ENCODE peak calls at places on chromosomes 6 and 20, in six cellular contexts. One of them, this sample, is unnamed.
A peak's percentile ranks its signal among the peaks of the same experiment; 100 is the strongest.

GRCh38 chr20:16007978-16008377 is 565.3 kb downstream of the KIF16B start:
- DNase-seq in amygdala: no peak
- DNase-seq in head of caudate nucleus: no peak
- DNase-seq in foreskin fibroblast: no peak
- DNase-seq in NB4: peak; percentile 26
- DNase-seq in stromal cell of bone marrow: no peak
- DNase-seq in this sample: no peak

GRCh38 chr6:138012682-138013081 is 94.5 kb downstream of the PERP start:
- DNase-seq in amygdala: no peak
- DNase-seq in head of caudate nucleus: no peak
- DNase-seq in foreskin fibroblast: no peak
- DNase-seq in NB4: no peak
- DNase-seq in stromal cell of bone marrow: no peak
- DNase-seq in this sample: no peak

GRCh38 chr6:11123978-11124377 is 12.5 kb upstream of the ERVFRD-1 start:
- DNase-seq in amygdala: no peak
- DNase-seq in head of caudate nucleus: no peak
- DNase-seq in foreskin fibroblast: no peak
- DNase-seq in NB4: no peak
- DNase-seq in stromal cell of bone marrow: no peak
- DNase-seq in this sample: no peak

GRCh38 chr6:37074053-37074827 is 68.8 kb downstream of the FGD2 start:
- DNase-seq in amygdala: no peak
- DNase-seq in head of caudate nucleus: no peak
- DNase-seq in foreskin fibroblast: no peak
- DNase-seq in NB4: no peak
- DNase-seq in stromal cell of bone marrow: peak; percentile 81
- DNase-seq in this sample: no peak

GRCh38 chr6:118896339-118897136 is 2.6 kb downstream of the ASF1A start:
- DNase-seq in amygdala: no peak
- DNase-seq in head of caudate nucleus: no peak
- DNase-seq in foreskin fibroblast: peak; percentile 17
- DNase-seq in NB4: peak; percentile 78
- DNase-seq in stromal cell of bone marrow: peak; percentile 13
- DNase-seq in this sample: peak; percentile 21

GRCh38 chr6:140921366-140922226 is 1211.1 kb upstream of the GJE1 start:
- DNase-seq in amygdala: no peak
- DNase-seq in head of caudate nucleus: no peak
- DNase-seq in foreskin fibroblast: peak; percentile 74
- DNase-seq in NB4: peak; percentile 75
- DNase-seq in stromal cell of bone marrow: peak; percentile 66
- DNase-seq in this sample: peak; percentile 36

GRCh38 chr6:31125586-31126363 is 5.5 kb upstream of the CDSN start:
- DNase-seq in amygdala: no peak
- DNase-seq in head of caudate nucleus: no peak
- DNase-seq in foreskin fibroblast: peak; percentile 49
- DNase-seq in NB4: peak; percentile 23
- DNase-seq in stromal cell of bone marrow: no peak
- DNase-seq in this sample: peak; percentile 60

GRCh38 chr20:33648396-33649004 is 13.6 kb upstream of the C20orf144 start:
- DNase-seq in amygdala: no peak
- DNase-seq in head of caudate nucleus: no peak
- DNase-seq in foreskin fibroblast: no peak
- DNase-seq in NB4: no peak
- DNase-seq in stromal cell of bone marrow: no peak
- DNase-seq in this sample: peak; percentile 39

GRCh38 chr6:46376562-46376969 is 114.7 kb downstream of the RCAN2 start:
- DNase-seq in amygdala: no peak
- DNase-seq in head of caudate nucleus: no peak
- DNase-seq in foreskin fibroblast: no peak
- DNase-seq in NB4: peak; percentile 71
- DNase-seq in stromal cell of bone marrow: no peak
- DNase-seq in this sample: no peak

GRCh38 chr6:168525926-168526630 is 85.1 kb downstream of the SMOC2 start:
- DNase-seq in amygdala: no peak
- DNase-seq in head of caudate nucleus: no peak
- DNase-seq in foreskin fibroblast: no peak
- DNase-seq in NB4: no peak
- DNase-seq in stromal cell of bone marrow: no peak
- DNase-seq in this sample: no peak

GRCh38 chr6:148523551-148523950 is 180.9 kb downstream of the SASH1 start:
- DNase-seq in amygdala: no peak
- DNase-seq in head of caudate nucleus: no peak
- DNase-seq in foreskin fibroblast: no peak
- DNase-seq in NB4: no peak
- DNase-seq in stromal cell of bone marrow: no peak
- DNase-seq in this sample: no peak

GRCh38 chr6:16591681-16592549 is 169.3 kb downstream of the ATXN1 start:
- DNase-seq in amygdala: peak; percentile 4
- DNase-seq in head of caudate nucleus: peak; percentile 22
- DNase-seq in foreskin fibroblast: no peak
- DNase-seq in NB4: peak; percentile 21
- DNase-seq in stromal cell of bone marrow: no peak
- DNase-seq in this sample: no peak

GRCh38 chr20:2301164-2301622 is 5.4 kb downstream of the TGM3 start:
- DNase-seq in amygdala: no peak
- DNase-seq in head of caudate nucleus: peak; percentile 34
- DNase-seq in foreskin fibroblast: peak; percentile 22
- DNase-seq in NB4: peak; percentile 99
- DNase-seq in stromal cell of bone marrow: no peak
- DNase-seq in this sample: no peak

GRCh38 chr20:61185841-61186601 is 66.0 kb upstream of the CDH4 start:
- DNase-seq in amygdala: no peak
- DNase-seq in head of caudate nucleus: no peak
- DNase-seq in foreskin fibroblast: peak; percentile 94
- DNase-seq in NB4: peak; percentile 5
- DNase-seq in stromal cell of bone marrow: peak; percentile 17
- DNase-seq in this sample: peak; percentile 85

GRCh38 chr6:116210750-116211425 is 43.0 kb downstream of the TSPYL4 start:
- DNase-seq in amygdala: no peak
- DNase-seq in head of caudate nucleus: no peak
- DNase-seq in foreskin fibroblast: peak; percentile 58
- DNase-seq in NB4: no peak
- DNase-seq in stromal cell of bone marrow: no peak
- DNase-seq in this sample: peak; percentile 13

GRCh38 chr6:106476326-106477105 is 116.0 kb downstream of the CRYBG1 start:
- DNase-seq in amygdala: no peak
- DNase-seq in head of caudate nucleus: no peak
- DNase-seq in foreskin fibroblast: peak; percentile 37
- DNase-seq in NB4: no peak
- DNase-seq in stromal cell of bone marrow: peak; percentile 40
- DNase-seq in this sample: no peak

GRCh38 chr6:79635179-79635578 is 4.0 kb downstream of the SH3BGRL2 start:
- DNase-seq in amygdala: no peak
- DNase-seq in head of caudate nucleus: no peak
- DNase-seq in foreskin fibroblast: no peak
- DNase-seq in NB4: no peak
- DNase-seq in stromal cell of bone marrow: no peak
- DNase-seq in this sample: peak; percentile 25

GRCh38 chr6:170279426-170279825 is 11.5 kb downstream of the DLL1 start:
- DNase-seq in amygdala: no peak
- DNase-seq in head of caudate nucleus: no peak
- DNase-seq in foreskin fibroblast: no peak
- DNase-seq in NB4: no peak
- DNase-seq in stromal cell of bone marrow: no peak
- DNase-seq in this sample: no peak

GRCh38 chr6:72522735-72523141 is 99.1 kb upstream of the KCNQ5 start:
- DNase-seq in amygdala: no peak
- DNase-seq in head of caudate nucleus: no peak
- DNase-seq in foreskin fibroblast: no peak
- DNase-seq in NB4: peak; percentile 39
- DNase-seq in stromal cell of bone marrow: no peak
- DNase-seq in this sample: no peak

GRCh38 chr6:44082872-44083321 is 44.4 kb downstream of the MRPL14 start:
- DNase-seq in amygdala: no peak
- DNase-seq in head of caudate nucleus: no peak
- DNase-seq in foreskin fibroblast: no peak
- DNase-seq in NB4: no peak
- DNase-seq in stromal cell of bone marrow: no peak
- DNase-seq in this sample: no peak

GRCh38 chr6:2695464-2696095 is 55.1 kb downstream of the MYLK4 start:
- DNase-seq in amygdala: no peak
- DNase-seq in head of caudate nucleus: no peak
- DNase-seq in foreskin fibroblast: no peak
- DNase-seq in NB4: peak; percentile 66
- DNase-seq in stromal cell of bone marrow: peak; percentile 37
- DNase-seq in this sample: no peak

GRCh38 chr6:154548130-154548830 is 37.8 kb upstream of the CNKSR3 start:
- DNase-seq in amygdala: no peak
- DNase-seq in head of caudate nucleus: no peak
- DNase-seq in foreskin fibroblast: peak; percentile 28
- DNase-seq in NB4: no peak
- DNase-seq in stromal cell of bone marrow: peak; percentile 49
- DNase-seq in this sample: no peak

GRCh38 chr20:31853481-31853880 is 8.1 kb upstream of the FOXS1 start:
- DNase-seq in amygdala: no peak
- DNase-seq in head of caudate nucleus: no peak
- DNase-seq in foreskin fibroblast: no peak
- DNase-seq in NB4: no peak
- DNase-seq in stromal cell of bone marrow: no peak
- DNase-seq in this sample: no peak

GRCh38 chr20:32296874-32297420 is 19.5 kb downstream of the KIF3B start:
- DNase-seq in amygdala: no peak
- DNase-seq in head of caudate nucleus: no peak
- DNase-seq in foreskin fibroblast: no peak
- DNase-seq in NB4: no peak
- DNase-seq in stromal cell of bone marrow: no peak
- DNase-seq in this sample: no peak

GRCh38 chr6:27297857-27298730 is 14.0 kb downstream of the POM121L2 start:
- DNase-seq in amygdala: no peak
- DNase-seq in head of caudate nucleus: no peak
- DNase-seq in foreskin fibroblast: no peak
- DNase-seq in NB4: peak; percentile 58
- DNase-seq in stromal cell of bone marrow: no peak
- DNase-seq in this sample: peak; percentile 34

GRCh38 chr6:25952535-25952934 is 10.1 kb upstream of the TRIM38 start:
- DNase-seq in amygdala: no peak
- DNase-seq in head of caudate nucleus: no peak
- DNase-seq in foreskin fibroblast: no peak
- DNase-seq in NB4: no peak
- DNase-seq in stromal cell of bone marrow: no peak
- DNase-seq in this sample: no peak

GRCh38 chr20:57417830-57418780 is 26.9 kb downstream of the RBM38 start:
- DNase-seq in amygdala: no peak
- DNase-seq in head of caudate nucleus: no peak
- DNase-seq in foreskin fibroblast: no peak
- DNase-seq in NB4: no peak
- DNase-seq in stromal cell of bone marrow: no peak
- DNase-seq in this sample: no peak

GRCh38 chr20:45223136-45223535 is 2.0 kb downstream of the SEMG2 start:
- DNase-seq in amygdala: no peak
- DNase-seq in head of caudate nucleus: no peak
- DNase-seq in foreskin fibroblast: no peak
- DNase-seq in NB4: no peak
- DNase-seq in stromal cell of bone marrow: no peak
- DNase-seq in this sample: no peak

GRCh38 chr20:43755390-43755789 is 28.6 kb upstream of the GTSF1L start:
- DNase-seq in amygdala: no peak
- DNase-seq in head of caudate nucleus: no peak
- DNase-seq in foreskin fibroblast: peak; percentile 71
- DNase-seq in NB4: no peak
- DNase-seq in stromal cell of bone marrow: no peak
- DNase-seq in this sample: peak; percentile 39

GRCh38 chr6:104638841-104639290 is 220.9 kb downstream of the HACE1 start:
- DNase-seq in amygdala: no peak
- DNase-seq in head of caudate nucleus: no peak
- DNase-seq in foreskin fibroblast: peak; percentile 14
- DNase-seq in NB4: peak; percentile 82
- DNase-seq in stromal cell of bone marrow: no peak
- DNase-seq in this sample: no peak

GRCh38 chr20:23086056-23086551 is at the start of gene CD93:
- DNase-seq in amygdala: no peak
- DNase-seq in head of caudate nucleus: no peak
- DNase-seq in foreskin fibroblast: no peak
- DNase-seq in NB4: peak; percentile 86
- DNase-seq in stromal cell of bone marrow: no peak
- DNase-seq in this sample: no peak

GRCh38 chr20:38449046-38449445 is 13.9 kb upstream of the SNHG17 start:
- DNase-seq in amygdala: no peak
- DNase-seq in head of caudate nucleus: no peak
- DNase-seq in foreskin fibroblast: no peak
- DNase-seq in NB4: no peak
- DNase-seq in stromal cell of bone marrow: no peak
- DNase-seq in this sample: no peak

GRCh38 chr6:166608819-166609218 is 18.2 kb downstream of the RPS6KA2 start:
- DNase-seq in amygdala: no peak
- DNase-seq in head of caudate nucleus: no peak
- DNase-seq in foreskin fibroblast: no peak
- DNase-seq in NB4: no peak
- DNase-seq in stromal cell of bone marrow: no peak
- DNase-seq in this sample: peak; percentile 79

GRCh38 chr6:158000530-158001307 is 19.1 kb downstream of the SYNJ2 start:
- DNase-seq in amygdala: no peak
- DNase-seq in head of caudate nucleus: no peak
- DNase-seq in foreskin fibroblast: no peak
- DNase-seq in NB4: no peak
- DNase-seq in stromal cell of bone marrow: no peak
- DNase-seq in this sample: no peak

GRCh38 chr20:52201395-52201794 is 9.8 kb upstream of the ZFP64 start:
- DNase-seq in amygdala: no peak
- DNase-seq in head of caudate nucleus: no peak
- DNase-seq in foreskin fibroblast: no peak
- DNase-seq in NB4: no peak
- DNase-seq in stromal cell of bone marrow: no peak
- DNase-seq in this sample: no peak

GRCh38 chr20:64104667-64105451 is 2.5 kb downstream of the NPBWR2 start:
- DNase-seq in amygdala: no peak
- DNase-seq in head of caudate nucleus: no peak
- DNase-seq in foreskin fibroblast: no peak
- DNase-seq in NB4: no peak
- DNase-seq in stromal cell of bone marrow: no peak
- DNase-seq in this sample: no peak

GRCh38 chr6:155936551-155936950 is 480.9 kb upstream of the NOX3 start:
- DNase-seq in amygdala: no peak
- DNase-seq in head of caudate nucleus: no peak
- DNase-seq in foreskin fibroblast: peak; percentile 12
- DNase-seq in NB4: no peak
- DNase-seq in stromal cell of bone marrow: peak; percentile 19
- DNase-seq in this sample: peak; percentile 8

This sample was measured in AG08396.